ENCODE peak calls at places on chromosomes 5 and 9, in seven cellular contexts. B is Kasumi-1, M is heart left ventricle, W is COR-L47, I is skeletal muscle cell, G is left lung, X is brain microvascular endothelial cell. E is an unnamed sample.

GRCh38 chr9:122464633-122465567 is 12.8 kb downstream of the OR1J1 start:
- DNase-seq in B (peak), X (peak), W (peak), I (peak), M (peak), G (peak), E (peak)

GRCh38 chr5:57937501-57937900 is 454.9 kb upstream of the ACTBL2 start:
- DNase-seq in M (no peak), B (no peak), I (no peak), G (no peak), X (no peak), W (no peak), E (no peak)

GRCh38 chr5:89929173-89929572 is 480.4 kb downstream of the CETN3 start:
- DNase-seq in I (no peak), W (no peak), B (peak), M (no peak), G (no peak), X (no peak), E (no peak)

GRCh38 chr9:132673355-132673754 is 3.1 kb downstream of the GTF3C4 start:
- DNase-seq in B (peak), I (peak), M (no peak), W (no peak), G (no peak), X (peak), E (no peak)

GRCh38 chr5:175809531-175810121 is 61.8 kb upstream of the CPLX2 start:
- DNase-seq in G (no peak), W (no peak), M (no peak), X (peak), I (peak), B (no peak), E (no peak)

GRCh38 chr9:70873506-70873905 is 247.9 kb downstream of the TRPM3 start:
- DNase-seq in I (peak), M (no peak), X (no peak), B (no peak), G (no peak), W (no peak), E (no peak)

GRCh38 chr9:34961574-34962480 is 3.7 kb downstream of the PHF24 start:
- DNase-seq in G (no peak), M (no peak), I (peak), X (peak), B (no peak), W (no peak), E (no peak)

GRCh38 chr5:74945561-74946165 is 79.5 kb upstream of the FAM169A start:
- DNase-seq in X (no peak), W (no peak), G (no peak), I (no peak), M (no peak), B (no peak), E (no peak)

GRCh38 chr9:36961568-36962360 is 72.3 kb downstream of the PAX5 start:
- DNase-seq in M (no peak), G (no peak), X (peak), B (no peak), I (no peak), W (no peak), E (no peak)

GRCh38 chr5:141618030-141618803 is 583 bp downstream of the DIAPH1 start:
- DNase-seq in B (peak), M (peak), W (peak), X (no peak), I (no peak), G (peak), E (peak)

GRCh38 chr9:26172301-26172700 is 494.1 kb upstream of the TUSC1 start:
- DNase-seq in B (no peak), I (no peak), M (no peak), G (no peak), W (no peak), X (no peak), E (no peak)

GRCh38 chr9:297795-298119 is 83.1 kb downstream of the DOCK8 start:
- DNase-seq in M (no peak), X (no peak), W (no peak), B (no peak), G (no peak), I (no peak), E (no peak)

GRCh38 chr5:176700239-176700847 is 53.1 kb downstream of the TSPAN17 start:
- DNase-seq in W (peak), I (no peak), X (no peak), M (no peak), B (peak), G (no peak), E (no peak)

GRCh38 chr9:94916956-94917355 is 190.5 kb downstream of the AOPEP start:
- DNase-seq in G (no peak), X (no peak), W (no peak), M (no peak), B (no peak), I (no peak), E (no peak)

GRCh38 chr9:90966475-90967150 is 165.0 kb downstream of the SYK start:
- DNase-seq in I (no peak), W (no peak), M (no peak), G (no peak), X (peak), B (no peak), E (no peak)

GRCh38 chr5:139664273-139664693 is 16.1 kb downstream of the CXXC5 start:
- DNase-seq in G (peak), B (no peak), M (no peak), X (no peak), W (no peak), I (no peak), E (no peak)

GRCh38 chr9:12819436-12820185 is 44.8 kb downstream of the LURAP1L start:
- DNase-seq in I (no peak), X (no peak), B (no peak), W (no peak), G (no peak), M (no peak), E (no peak)

E was measured in mucosa of gallbladder.